ENCODE peak calls at places on chromosome 10, in six cellular contexts. One of them, this sample, is unnamed.

GRCh38 chr10:76975131-76975530 is 662.5 kb downstream of the KCNMA1 start:
- DNase-seq in cardiac muscle cell: no peak
- DNase-seq in sigmoid colon: no peak
- DNase-seq in lower lobe of right lung: no peak
- DNase-seq in right atrium auricular region: no peak
- DNase-seq in tibial nerve: no peak
- DNase-seq in this sample: no peak

GRCh38 chr10:67612577-67613537 is 83.1 kb downstream of the CTNNA3 start:
- DNase-seq in cardiac muscle cell: peak; percentile 45
- DNase-seq in sigmoid colon: no peak
- DNase-seq in lower lobe of right lung: no peak
- DNase-seq in right atrium auricular region: no peak
- DNase-seq in tibial nerve: no peak
- DNase-seq in this sample: no peak

GRCh38 chr10:35194906-35195305 is 68.3 kb downstream of the CREM start:
- DNase-seq in cardiac muscle cell: peak; percentile 72
- DNase-seq in sigmoid colon: no peak
- DNase-seq in lower lobe of right lung: no peak
- DNase-seq in right atrium auricular region: no peak
- DNase-seq in tibial nerve: no peak
- DNase-seq in this sample: peak; percentile 43

GRCh38 chr10:89047397-89047796 is 56.8 kb downstream of the FAS start:
- DNase-seq in cardiac muscle cell: peak; percentile 51
- DNase-seq in sigmoid colon: no peak
- DNase-seq in lower lobe of right lung: no peak
- DNase-seq in right atrium auricular region: no peak
- DNase-seq in tibial nerve: no peak
- DNase-seq in this sample: no peak

GRCh38 chr10:42242135-42242805 is 396.1 kb downstream of the ZNF33B start:
- DNase-seq in cardiac muscle cell: no peak
- DNase-seq in sigmoid colon: no peak
- DNase-seq in lower lobe of right lung: no peak
- DNase-seq in right atrium auricular region: no peak
- DNase-seq in tibial nerve: no peak
- DNase-seq in this sample: no peak

GRCh38 chr10:95096143-95096542 is 26.8 kb upstream of the CYP2C8 start:
- DNase-seq in cardiac muscle cell: no peak
- DNase-seq in sigmoid colon: no peak
- DNase-seq in lower lobe of right lung: no peak
- DNase-seq in right atrium auricular region: no peak
- DNase-seq in tibial nerve: no peak
- DNase-seq in this sample: no peak

GRCh38 chr10:117541405-117541908 is 1.1 kb upstream of the EMX2 start:
- DNase-seq in cardiac muscle cell: peak; percentile 51
- DNase-seq in sigmoid colon: no peak
- DNase-seq in lower lobe of right lung: no peak
- DNase-seq in right atrium auricular region: peak; percentile 70
- DNase-seq in tibial nerve: no peak
- DNase-seq in this sample: no peak

GRCh38 chr10:34434119-34434594 is 380.9 kb downstream of the PARD3 start:
- DNase-seq in cardiac muscle cell: peak; percentile 73
- DNase-seq in sigmoid colon: no peak
- DNase-seq in lower lobe of right lung: no peak
- DNase-seq in right atrium auricular region: no peak
- DNase-seq in tibial nerve: no peak
- DNase-seq in this sample: no peak

GRCh38 chr10:101770331-101771215 is 5.3 kb downstream of the FGF8 start:
- DNase-seq in cardiac muscle cell: no peak
- DNase-seq in sigmoid colon: peak; percentile 46
- DNase-seq in lower lobe of right lung: no peak
- DNase-seq in right atrium auricular region: no peak
- DNase-seq in tibial nerve: no peak
- DNase-seq in this sample: no peak

GRCh38 chr10:15311885-15312280 is 59.2 kb downstream of the FAM171A1 start:
- DNase-seq in cardiac muscle cell: no peak
- DNase-seq in sigmoid colon: no peak
- DNase-seq in lower lobe of right lung: no peak
- DNase-seq in right atrium auricular region: no peak
- DNase-seq in tibial nerve: no peak
- DNase-seq in this sample: no peak

GRCh38 chr10:63256047-63256773 is 123.1 kb downstream of the NRBF2 start:
- DNase-seq in cardiac muscle cell: peak; percentile 76
- DNase-seq in sigmoid colon: no peak
- DNase-seq in lower lobe of right lung: no peak
- DNase-seq in right atrium auricular region: no peak
- DNase-seq in tibial nerve: no peak
- DNase-seq in this sample: peak; percentile 60

GRCh38 chr10:77245953-77246352 is 391.7 kb downstream of the KCNMA1 start:
- DNase-seq in cardiac muscle cell: peak; percentile 93
- DNase-seq in sigmoid colon: no peak
- DNase-seq in lower lobe of right lung: no peak
- DNase-seq in right atrium auricular region: no peak
- DNase-seq in tibial nerve: no peak
- DNase-seq in this sample: no peak

GRCh38 chr10:23291551-23292334 is 52.9 kb downstream of the C10orf67 start:
- DNase-seq in cardiac muscle cell: no peak
- DNase-seq in sigmoid colon: no peak
- DNase-seq in lower lobe of right lung: no peak
- DNase-seq in right atrium auricular region: no peak
- DNase-seq in tibial nerve: no peak
- DNase-seq in this sample: no peak

DNA sequence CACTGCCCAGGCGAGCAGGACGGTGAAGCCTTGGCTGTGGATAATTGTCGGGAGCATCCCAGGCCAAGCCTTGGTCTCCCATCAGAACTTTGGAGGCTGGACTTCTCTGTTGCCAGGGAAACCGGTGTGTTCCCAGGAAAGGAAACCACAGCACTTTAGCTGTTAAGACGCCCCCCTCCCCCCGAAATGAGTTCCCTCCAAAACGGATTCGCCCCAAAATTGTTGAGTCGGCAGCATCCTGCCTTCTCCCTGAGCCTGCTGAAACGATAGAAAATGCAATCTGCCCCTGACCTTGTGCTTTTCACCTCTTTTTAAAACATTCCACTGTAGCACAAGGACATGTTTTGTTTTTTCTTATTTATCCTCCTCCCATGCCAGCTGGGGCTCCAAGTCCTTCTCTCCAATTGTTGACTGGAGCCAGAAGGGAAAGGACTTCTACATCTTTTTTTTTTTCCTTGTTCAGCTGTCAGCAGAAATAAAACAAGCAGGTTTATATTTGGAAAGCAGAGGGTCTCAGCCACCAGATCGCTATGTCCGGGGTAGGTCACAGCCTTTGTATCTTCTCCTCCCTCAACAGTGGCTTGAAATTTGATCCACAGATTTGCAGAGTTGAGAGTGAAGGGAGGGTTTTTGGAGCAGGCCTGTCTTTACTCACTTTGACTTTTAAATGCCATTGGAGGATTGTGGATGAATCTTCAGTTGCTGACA is 116.5 kb downstream of the ZMIZ1 start:
- DNase-seq in cardiac muscle cell: no peak
- DNase-seq in sigmoid colon: no peak
- DNase-seq in lower lobe of right lung: no peak
- DNase-seq in right atrium auricular region: no peak
- DNase-seq in tibial nerve: no peak
- DNase-seq in this sample: no peak
- H3K36me3 ChIP-seq in cardiac muscle cell: no peaks in the 10 kb centered on the region
- H3K36me3 ChIP-seq in sigmoid colon: peaks cover 8% of the 10 kb centered on the region
- H3K36me3 ChIP-seq in lower lobe of right lung: peaks cover 11% of the 10 kb centered on the region
- H3K36me3 ChIP-seq in right atrium auricular region: peaks cover 11% of the 10 kb centered on the region
- H3K36me3 ChIP-seq in tibial nerve: no peaks in the 10 kb centered on the region
- H3K36me3 ChIP-seq in this sample: no peaks in the 10 kb centered on the region

DNA sequence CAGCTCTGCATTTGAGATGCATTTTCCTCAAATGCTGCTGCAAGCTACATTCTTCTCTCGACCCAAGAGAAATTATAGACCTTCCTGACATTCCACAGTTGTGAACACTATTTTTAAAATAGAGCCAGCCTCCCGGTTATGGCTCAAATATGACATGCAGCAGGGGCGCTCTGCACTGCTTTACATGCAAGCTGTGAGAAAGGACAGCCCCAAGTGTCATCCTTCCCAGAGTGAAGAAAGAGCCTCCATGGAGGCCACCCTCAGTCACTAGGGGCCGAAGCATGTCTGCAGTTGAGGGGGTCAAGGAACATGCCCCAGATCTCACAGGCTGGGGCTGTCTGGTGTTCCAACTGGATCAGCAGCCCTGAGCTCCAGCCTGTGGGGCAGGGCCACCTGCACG is 63.9 kb upstream of the CHST15 start:
- DNase-seq in cardiac muscle cell: peak; percentile 26
- DNase-seq in sigmoid colon: peak; percentile 47
- DNase-seq in lower lobe of right lung: no peak
- DNase-seq in right atrium auricular region: no peak
- DNase-seq in tibial nerve: no peak
- DNase-seq in this sample: no peak
- H3K27ac ChIP-seq in cardiac muscle cell: no peak overlapping the region
- H3K27ac ChIP-seq in sigmoid colon: no peak overlapping the region
- H3K27ac ChIP-seq in lower lobe of right lung: no peak overlapping the region
- H3K27ac ChIP-seq in right atrium auricular region: no peak overlapping the region
- H3K27ac ChIP-seq in tibial nerve: no peak overlapping the region
- H3K27ac ChIP-seq in this sample: no peak overlapping the region

GRCh38 chr10:27100800-27101347 is 580 bp upstream of the ANKRD26 start:
- DNase-seq in cardiac muscle cell: no peak
- DNase-seq in sigmoid colon: no peak
- DNase-seq in lower lobe of right lung: no peak
- DNase-seq in right atrium auricular region: no peak
- DNase-seq in tibial nerve: no peak
- DNase-seq in this sample: no peak

GRCh38 chr10:27099916-27100799 is at the start of gene ANKRD26:
- DNase-seq in cardiac muscle cell: peak; percentile 98
- DNase-seq in sigmoid colon: peak; percentile 99
- DNase-seq in lower lobe of right lung: peak; percentile 99
- DNase-seq in right atrium auricular region: peak; percentile 98
- DNase-seq in tibial nerve: peak; percentile 94
- DNase-seq in this sample: peak; percentile 99

GRCh38 chr10:27104919-27105318 is 4.6 kb upstream of the ANKRD26 start:
- DNase-seq in cardiac muscle cell: no peak
- DNase-seq in sigmoid colon: no peak
- DNase-seq in lower lobe of right lung: no peak
- DNase-seq in right atrium auricular region: no peak
- DNase-seq in tibial nerve: no peak
- DNase-seq in this sample: no peak

DNA sequence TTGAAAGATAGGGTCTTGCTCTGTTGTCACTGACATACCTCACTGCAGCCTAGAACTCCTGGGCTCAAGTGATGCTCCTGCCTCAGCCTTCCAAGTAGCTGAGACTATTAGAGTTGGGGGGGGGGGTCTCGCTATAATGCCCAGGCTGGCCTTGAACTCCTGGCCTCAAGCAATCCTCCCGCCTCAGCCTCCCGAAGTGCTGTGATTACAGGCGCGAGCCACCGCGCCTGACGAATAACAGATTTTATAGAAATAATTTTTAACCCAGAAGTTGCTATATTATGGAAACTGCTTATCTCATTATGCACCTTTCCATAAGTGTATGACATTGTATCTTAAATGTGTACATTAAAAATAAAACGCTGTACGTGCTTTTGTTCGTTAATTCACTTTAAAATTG is 846 bp downstream of the ANKRD26 start:
- DNase-seq in cardiac muscle cell: no peak
- DNase-seq in sigmoid colon: no peak
- DNase-seq in lower lobe of right lung: no peak
- DNase-seq in right atrium auricular region: no peak
- DNase-seq in tibial nerve: no peak
- DNase-seq in this sample: no peak
- TF ChIP-seq CTCF in cardiac muscle cell: no peak
- TF ChIP-seq CTCF in sigmoid colon: no peak
- TF ChIP-seq CTCF in lower lobe of right lung: no peak
- TF ChIP-seq CTCF in right atrium auricular region: no peak
- TF ChIP-seq CTCF in tibial nerve: no peak
- TF ChIP-seq CTCF in this sample: no peak

DNA sequence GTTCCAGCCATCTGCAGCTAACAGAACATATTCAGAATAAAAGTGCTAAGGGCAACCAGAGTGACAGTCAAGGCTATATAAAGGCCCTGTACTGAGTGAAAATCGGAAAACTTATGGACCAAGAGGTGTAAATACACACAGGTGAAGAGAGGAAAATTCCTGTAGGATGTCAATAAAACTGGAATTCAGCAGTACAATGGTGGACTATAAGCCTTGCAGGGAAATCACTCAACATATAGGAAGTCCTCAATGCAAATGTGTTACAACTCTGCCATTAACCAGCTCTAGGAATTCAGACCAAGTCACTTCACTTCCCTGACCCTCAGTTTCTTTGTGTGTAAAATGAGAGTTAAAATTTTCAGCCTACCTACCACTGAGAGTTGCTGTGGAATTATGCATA is 7.7 kb downstream of the USP6NL start:
- DNase-seq in cardiac muscle cell: no peak
- DNase-seq in sigmoid colon: no peak
- DNase-seq in lower lobe of right lung: no peak
- DNase-seq in right atrium auricular region: no peak
- DNase-seq in tibial nerve: no peak
- DNase-seq in this sample: no peak
- H3K36me3 ChIP-seq in cardiac muscle cell: no peaks in the 10 kb centered on the region
- H3K36me3 ChIP-seq in sigmoid colon: no peaks in the 10 kb centered on the region
- H3K36me3 ChIP-seq in lower lobe of right lung: no peaks in the 10 kb centered on the region
- H3K36me3 ChIP-seq in right atrium auricular region: no peaks in the 10 kb centered on the region
- H3K36me3 ChIP-seq in tibial nerve: no peaks in the 10 kb centered on the region
- H3K36me3 ChIP-seq in this sample: peaks cover 26% of the 10 kb centered on the region

GRCh38 chr10:69451784-69452251 is 553 bp downstream of the TSPAN15 start:
- DNase-seq in cardiac muscle cell: no peak
- DNase-seq in sigmoid colon: peak; percentile 72
- DNase-seq in lower lobe of right lung: peak; percentile 84
- DNase-seq in right atrium auricular region: no peak
- DNase-seq in tibial nerve: no peak
- DNase-seq in this sample: no peak
- H3K27ac ChIP-seq in cardiac muscle cell: no peak overlapping the region
- H3K27ac ChIP-seq in sigmoid colon: peak overlapping the region; percentile 93
- H3K27ac ChIP-seq in lower lobe of right lung: peak overlapping the region; percentile 75
- H3K27ac ChIP-seq in right atrium auricular region: peak overlapping the region; percentile 46
- H3K27ac ChIP-seq in tibial nerve: peak overlapping the region; percentile 73
- H3K27ac ChIP-seq in this sample: no peak overlapping the region

GRCh38 chr10:17235136-17235535 is 7.1 kb downstream of the VIM start:
- DNase-seq in cardiac muscle cell: no peak
- DNase-seq in sigmoid colon: no peak
- DNase-seq in lower lobe of right lung: no peak
- DNase-seq in right atrium auricular region: no peak
- DNase-seq in tibial nerve: no peak
- DNase-seq in this sample: no peak
- TF ChIP-seq CTCF in cardiac muscle cell: peak; percentile 35
- TF ChIP-seq CTCF in sigmoid colon: no peak
- TF ChIP-seq CTCF in lower lobe of right lung: no peak
- TF ChIP-seq CTCF in right atrium auricular region: no peak
- TF ChIP-seq CTCF in tibial nerve: no peak
- TF ChIP-seq CTCF in this sample: peak; percentile 19

GRCh38 chr10:103154464-103155299 is 38.4 kb downstream of the NT5C2 start:
- DNase-seq in cardiac muscle cell: peak; percentile 48
- DNase-seq in sigmoid colon: no peak
- DNase-seq in lower lobe of right lung: no peak
- DNase-seq in right atrium auricular region: no peak
- DNase-seq in tibial nerve: no peak
- DNase-seq in this sample: no peak
- H3K36me3 ChIP-seq in cardiac muscle cell: peaks cover 4% of the 10 kb centered on the region
- H3K36me3 ChIP-seq in sigmoid colon: no peaks in the 10 kb centered on the region
- H3K36me3 ChIP-seq in lower lobe of right lung: peaks cover 18% of the 10 kb centered on the region
- H3K36me3 ChIP-seq in right atrium auricular region: peaks cover 5% of the 10 kb centered on the region
- H3K36me3 ChIP-seq in tibial nerve: no peaks in the 10 kb centered on the region
- H3K36me3 ChIP-seq in this sample: peaks cover 61% of the 10 kb centered on the region

This sample was measured in OCI-LY7.